ENCODE peak calls at places on chromosomes 12 and 14, in four cellular contexts. Z is stomach, G is BE2C, N is neural progenitor cell. F is an unnamed sample.
A peak's percentile ranks its signal among the peaks of the same experiment; 100 is the strongest.

GRCh38 chr14:23577004-23577681 is 1.4 kb downstream of the JPH4 start:
- DNase-seq in Z (peak; percentile 44), G (peak; percentile 54), N (peak; percentile 67), F (no peak)

GRCh38 chr14:54083549-54084239 is 127.1 kb upstream of the BMP4 start:
- DNase-seq in Z (no peak), G (no peak), N (no peak), F (no peak)

GRCh38 chr12:89140580-89141236 is 211.6 kb downstream of the DUSP6 start:
- DNase-seq in Z (no peak), G (no peak), N (no peak), F (no peak)

GRCh38 chr12:80805106-80805505 is 88.4 kb downstream of the MYF5 start:
- DNase-seq in Z (no peak), G (no peak), N (no peak), F (no peak)

GRCh38 chr12:16421806-16422205 is 74.4 kb downstream of the MGST1 start:
- DNase-seq in Z (no peak), G (no peak), N (no peak), F (no peak)

GRCh38 chr14:61456720-61457119 is 135.3 kb downstream of the PRKCH start:
- DNase-seq in Z (peak; percentile 88), G (peak; percentile 91), N (peak; percentile 85), F (peak; percentile 51)

GRCh38 chr12:26878661-26879119 is 45.7 kb upstream of the ITPR2 start:
- DNase-seq in Z (peak; percentile 85), G (peak; percentile 38), N (no peak), F (no peak)

GRCh38 chr14:45377201-45377600 is 124.2 kb upstream of the MIS18BP1 start:
- DNase-seq in Z (no peak), G (no peak), N (no peak), F (no peak)

GRCh38 chr14:104676694-104677505 is 12.5 kb upstream of the INF2 start:
- DNase-seq in Z (no peak), G (peak; percentile 12), N (peak; percentile 56), F (no peak)

GRCh38 chr12:101087903-101088302 is 122.1 kb downstream of the SLC5A8 start:
- DNase-seq in Z (no peak), G (no peak), N (no peak), F (no peak)

GRCh38 chr14:37623552-37623951 is 28.1 kb downstream of the TTC6 start:
- DNase-seq in Z (no peak), G (no peak), N (no peak), F (no peak)

GRCh38 chr12:29582677-29583076 is 85.2 kb upstream of the OVCH1 start:
- DNase-seq in Z (peak; percentile 49), G (no peak), N (no peak), F (no peak)

GRCh38 chr12:132282950-132283771 is 46.2 kb downstream of the GALNT9 start:
- DNase-seq in Z (no peak), G (no peak), N (no peak), F (no peak)

GRCh38 chr12:114481200-114481535 is 75.2 kb upstream of the TBX5 start:
- DNase-seq in Z (no peak), G (no peak), N (peak; percentile 38), F (no peak)
- H3K27me3 ChIP-seq in Z (peaks cover 87% of the 10 kb centered on the region), G (peaks cover 66% of the 10 kb centered on the region), N (peaks cover 81% of the 10 kb centered on the region), F (peaks cover 45% of the 10 kb centered on the region)

GRCh38 chr12:49963976-49964815 is 2.5 kb downstream of the AQP5 start:
- DNase-seq in Z (no peak), G (no peak), N (no peak), F (no peak)

GRCh38 chr12:49961111-49961922 is at the start of gene AQP5:
- DNase-seq in Z (peak; percentile 34), G (no peak), N (peak; percentile 64), F (no peak)

GRCh38 chr12:49962861-49963765 is 1.4 kb downstream of the AQP5 start:
- DNase-seq in Z (peak; percentile 95), G (no peak), N (peak; percentile 63), F (no peak)

GRCh38 chr12:49960474-49961110 is 1.1 kb upstream of the AQP5 start:
- DNase-seq in Z (no peak), G (no peak), N (no peak), F (no peak)

DNA sequence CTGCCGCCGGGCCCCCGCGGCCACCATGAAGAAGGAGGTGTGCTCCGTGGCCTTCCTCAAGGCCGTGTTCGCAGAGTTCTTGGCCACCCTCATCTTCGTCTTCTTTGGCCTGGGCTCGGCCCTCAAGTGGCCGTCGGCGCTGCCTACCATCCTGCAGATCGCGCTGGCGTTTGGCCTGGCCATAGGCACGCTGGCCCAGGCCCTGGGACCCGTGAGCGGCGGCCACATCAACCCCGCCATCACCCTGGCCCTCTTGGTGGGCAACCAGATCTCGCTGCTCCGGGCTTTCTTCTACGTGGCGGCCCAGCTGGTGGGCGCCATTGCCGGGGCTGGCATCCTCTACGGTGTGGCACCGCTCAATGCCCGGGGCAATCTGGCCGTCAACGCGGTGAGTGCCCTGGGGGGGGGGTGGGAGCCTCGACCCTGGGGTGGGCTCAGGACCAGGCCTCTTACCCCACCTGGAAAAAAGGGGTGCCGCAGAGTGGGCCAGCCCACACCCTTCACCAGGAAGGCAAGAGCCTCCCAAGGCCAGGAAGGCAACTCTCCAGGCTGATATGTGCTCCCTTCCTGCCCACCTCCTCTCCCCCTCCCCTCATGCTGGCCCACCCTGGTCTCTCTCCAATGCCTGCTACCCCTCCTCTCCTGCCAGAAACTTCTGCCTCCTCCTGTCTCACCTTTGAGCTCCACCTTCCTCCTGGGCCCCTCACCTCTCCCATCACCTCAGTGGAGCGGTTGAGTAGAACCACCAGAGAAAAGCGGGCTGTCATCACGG is 507 bp downstream of the AQP5 start:
- DNase-seq in Z (no peak), G (no peak), N (peak; percentile 57), F (no peak)
- H3K27me3 ChIP-seq in Z (peaks cover 68% of the 10 kb centered on the region), G (no peaks in the 10 kb centered on the region), N (peaks cover 95% of the 10 kb centered on the region), F (peaks cover 7% of the 10 kb centered on the region)

DNA sequence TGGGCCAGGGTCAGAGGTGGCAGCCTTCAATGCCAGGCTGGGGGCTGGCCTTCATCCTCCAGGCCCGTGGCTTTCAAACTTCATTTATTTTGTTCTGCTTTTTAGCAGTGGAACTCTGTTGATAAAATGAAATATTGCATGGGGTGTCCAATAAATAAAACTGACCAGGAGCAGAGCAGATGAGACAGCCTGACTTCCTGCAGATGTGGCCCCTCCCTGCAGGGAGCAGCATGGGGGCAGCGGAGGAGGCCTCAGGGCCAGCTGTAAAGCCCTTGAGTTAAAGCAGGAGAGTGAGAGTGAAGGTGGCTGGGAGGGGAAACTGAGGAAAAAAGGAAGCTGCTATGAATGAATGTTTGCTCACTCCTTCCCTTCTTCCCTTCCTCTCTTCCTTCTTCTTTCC is 120.3 kb downstream of the RPAP3 start:
- DNase-seq in Z (no peak), G (no peak), N (no peak), F (no peak)
- H3K27me3 ChIP-seq in Z (no peaks in the 10 kb centered on the region), G (peaks cover 3% of the 10 kb centered on the region), N (no peaks in the 10 kb centered on the region), F (no peaks in the 10 kb centered on the region)

DNA sequence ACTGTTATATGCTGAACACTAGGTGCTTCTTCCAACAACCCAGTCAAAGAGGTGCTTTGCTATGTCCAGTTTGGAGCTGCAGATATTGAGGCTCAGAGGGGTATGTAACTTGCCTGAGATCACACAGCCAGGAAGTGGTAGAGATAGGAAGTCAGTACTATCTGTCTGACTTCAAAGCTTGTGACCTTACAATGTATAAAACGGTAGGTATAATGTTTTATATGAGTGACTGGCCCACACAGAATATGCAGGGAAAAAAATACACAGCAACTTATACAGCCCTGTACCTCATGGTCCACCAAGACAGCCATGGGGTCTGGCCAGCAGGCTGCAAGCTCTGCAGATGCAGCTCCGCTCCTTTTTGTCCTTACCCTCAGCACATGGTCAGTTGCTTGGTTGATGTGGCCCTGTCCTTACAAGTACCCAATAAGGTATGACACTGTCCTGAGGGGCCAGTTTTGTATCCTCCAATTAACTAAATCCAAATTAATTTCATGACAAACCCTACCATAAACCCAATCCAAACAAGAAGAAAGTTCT is 3.9 kb upstream of the KRT4 start:
- DNase-seq in Z (no peak), G (no peak), N (no peak), F (no peak)
- H3K27me3 ChIP-seq in Z (peaks cover 35% of the 10 kb centered on the region), G (peaks cover 36% of the 10 kb centered on the region), N (no peaks in the 10 kb centered on the region), F (peaks cover 8% of the 10 kb centered on the region)

GRCh38 chr12:13981296-13981962 is at the start of gene GRIN2B:
- DNase-seq in Z (no peak), G (no peak), N (peak; percentile 58), F (no peak)
- H3K27me3 ChIP-seq in Z (peaks cover 75% of the 10 kb centered on the region), G (peaks cover 35% of the 10 kb centered on the region), N (peaks cover 76% of the 10 kb centered on the region), F (peaks cover 25% of the 10 kb centered on the region)

DNA sequence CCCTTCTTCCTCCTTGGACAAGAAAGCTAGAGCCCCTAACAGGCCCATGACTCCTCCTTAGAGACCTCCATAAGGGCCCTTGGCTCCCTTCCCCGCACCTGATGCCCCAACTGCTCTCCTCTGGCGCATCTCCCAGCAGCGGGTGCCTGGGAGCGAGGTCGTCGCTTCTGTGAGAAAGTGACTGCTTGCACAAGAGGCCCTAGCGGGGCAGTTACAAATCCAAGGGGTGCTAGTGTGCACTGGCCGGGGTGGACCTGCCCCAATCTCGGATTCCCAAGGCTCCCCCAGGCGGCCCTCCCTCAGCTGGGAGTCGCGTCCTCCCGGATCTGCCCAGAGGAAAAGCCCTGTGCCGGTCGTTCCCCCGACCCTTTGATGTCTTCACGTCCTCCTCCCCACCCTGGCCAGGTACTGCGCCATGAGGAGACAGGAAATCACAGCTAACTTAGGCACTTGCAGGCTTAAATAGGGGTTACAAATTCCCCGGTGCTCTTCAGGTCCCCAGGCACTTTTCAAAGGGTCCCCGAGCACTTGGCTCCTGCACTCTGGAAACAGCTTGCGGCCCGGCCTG is 2.8 kb downstream of the NKX2-8 start:
- DNase-seq in Z (no peak), G (no peak), N (peak; percentile 44), F (peak; percentile 12)
- H3K27me3 ChIP-seq in Z (peaks cover 100% of the 10 kb centered on the region), G (peaks cover 82% of the 10 kb centered on the region), N (peaks cover 100% of the 10 kb centered on the region), F (no peaks in the 10 kb centered on the region)

GRCh38 chr12:201361-201760 is 12.6 kb downstream of the SLC6A12 start:
- DNase-seq in Z (no peak), G (no peak), N (no peak), F (no peak)
- H3K27me3 ChIP-seq in Z (peaks cover 88% of the 10 kb centered on the region), G (no peaks in the 10 kb centered on the region), N (peaks cover 93% of the 10 kb centered on the region), F (no peaks in the 10 kb centered on the region)

GRCh38 chr12:111154180-111154579 is 214.7 kb downstream of the PHETA1 start:
- DNase-seq in Z (no peak), G (peak; percentile 32), N (peak; percentile 48), F (no peak)
- H3K27me3 ChIP-seq in Z (peaks cover 36% of the 10 kb centered on the region), G (no peaks in the 10 kb centered on the region), N (no peaks in the 10 kb centered on the region), F (no peaks in the 10 kb centered on the region)

GRCh38 chr12:106586803-106587684 is 4.2 kb downstream of the RFX4 start:
- DNase-seq in Z (no peak), G (no peak), N (peak; percentile 81), F (no peak)

GRCh38 chr12:106585237-106585834 is 2.5 kb downstream of the RFX4 start:
- DNase-seq in Z (no peak), G (no peak), N (peak; percentile 82), F (peak; percentile 39)

GRCh38 chr12:106586535-106586802 is 3.7 kb downstream of the RFX4 start:
- DNase-seq in Z (no peak), G (no peak), N (peak; percentile 41), F (no peak)

GRCh38 chr12:106584104-106585064 is 1.6 kb downstream of the RFX4 start:
- DNase-seq in Z (no peak), G (no peak), N (peak; percentile 73), F (peak; percentile 47)

GRCh38 chr12:106585862-106586534 is 3.2 kb downstream of the RFX4 start:
- DNase-seq in Z (no peak), G (no peak), N (peak; percentile 93), F (no peak)
- H3K27me3 ChIP-seq in Z (peaks cover 100% of the 10 kb centered on the region), G (peaks cover 96% of the 10 kb centered on the region), N (peaks cover 100% of the 10 kb centered on the region), F (no peaks in the 10 kb centered on the region)

GRCh38 chr12:11684811-11685210 is 35.3 kb downstream of the ETV6 start:
- DNase-seq in Z (no peak), G (no peak), N (no peak), F (no peak)
- H3K27me3 ChIP-seq in Z (no peaks in the 10 kb centered on the region), G (no peaks in the 10 kb centered on the region), N (no peaks in the 10 kb centered on the region), F (no peaks in the 10 kb centered on the region)